ENCODE peak calls at places on chromosomes 12 and 14, in four cellular contexts. D is lower lobe of right lung, Y is neural progenitor cell, I is fibroblast of lung. K is an unnamed sample. For H3K4me1, the result is how much of the 10 kb centered on the place peaks cover.

GRCh38 chr14:67856806-67857205 is 37.2 kb downstream of the RAD51B start:
- DNase-seq in D (no peak), I (peak), Y (no peak), K (no peak)

GRCh38 chr12:108858399-108859074 is 1.2 kb upstream of the SSH1 start:
- DNase-seq in I (no peak), Y (peak), D (no peak), K (peak)

GRCh38 chr12:10722502-10722904 is 620 bp downstream of the YBX3 start:
- DNase-seq in D (peak), Y (peak), I (peak), K (peak)

GRCh38 chr12:27424631-27425230 is 21.8 kb upstream of the SMCO2 start:
- DNase-seq in I (peak), Y (peak), D (no peak), K (no peak)

GRCh38 chr14:103803661-103804060 is 43.7 kb downstream of the PPP1R13B start:
- DNase-seq in D (no peak), Y (no peak), I (peak), K (no peak)

GRCh38 chr14:26008290-26008689 is 589.5 kb downstream of the NOVA1 start:
- DNase-seq in Y (peak), D (no peak), I (no peak), K (no peak)

GRCh38 chr14:88542857-88543795 is 11.7 kb downstream of the PTPN21 start:
- DNase-seq in D (no peak), Y (no peak), I (peak), K (no peak)

GRCh38 chr12:27163048-27163715 is 80.8 kb upstream of the C12orf71 start:
- DNase-seq in D (no peak), Y (no peak), I (peak), K (no peak)

GRCh38 chr14:103014466-103015319 is 42.7 kb downstream of the CDC42BPB start:
- DNase-seq in Y (peak), I (peak), D (no peak), K (no peak)

GRCh38 chr14:101813171-101813759 is 51.8 kb downstream of the PPP2R5C start:
- DNase-seq in I (no peak), Y (no peak), D (no peak), K (peak)

GRCh38 chr12:56634242-56634836 is 4.2 kb upstream of the BAZ2A start:
- DNase-seq in Y (peak), I (no peak), D (peak), K (no peak)

GRCh38 chr14:59630281-59630963 is 53.8 kb upstream of the CCDC175 start:
- DNase-seq in I (peak), Y (peak), D (peak), K (peak)

GRCh38 chr12:47967461-47968430 is 4.3 kb downstream of the TMEM106C start:
- DNase-seq in I (no peak), Y (no peak), D (no peak), K (no peak)

GRCh38 chr12:121805800-121806555 is 2.2 kb downstream of the SETD1B start:
- DNase-seq in I (no peak), D (no peak), Y (no peak), K (peak)

GRCh38 chr12:62866451-62867082 is 68.4 kb downstream of the PPM1H start:
- DNase-seq in D (no peak), I (peak), Y (no peak), K (no peak)

GRCh38 chr14:103748539-103748867 is 32.9 kb downstream of the ZFYVE21 start:
- DNase-seq in D (no peak), Y (no peak), I (no peak), K (no peak)

GRCh38 chr14:68789798-68790655 is 2.8 kb downstream of the ZFP36L1 start:
- DNase-seq in I (no peak), Y (peak), D (no peak), K (peak)

GRCh38 chr14:56587701-56588100 is 8.1 kb downstream of the TMEM260 start:
- DNase-seq in I (no peak), Y (no peak), D (no peak), K (no peak)

GRCh38 chr12:56988207-56988739 is 18.1 kb downstream of the ZBTB39 start:
- DNase-seq in Y (no peak), D (no peak), I (peak), K (no peak)

GRCh38 chr12:51262758-51263177 is 7.4 kb downstream of the SMAGP start:
- DNase-seq in I (peak), D (peak), Y (peak), K (peak)
- H3K27ac ChIP-seq in I (no peak), D (no peak), Y (no peak), K (no peak)

DNA sequence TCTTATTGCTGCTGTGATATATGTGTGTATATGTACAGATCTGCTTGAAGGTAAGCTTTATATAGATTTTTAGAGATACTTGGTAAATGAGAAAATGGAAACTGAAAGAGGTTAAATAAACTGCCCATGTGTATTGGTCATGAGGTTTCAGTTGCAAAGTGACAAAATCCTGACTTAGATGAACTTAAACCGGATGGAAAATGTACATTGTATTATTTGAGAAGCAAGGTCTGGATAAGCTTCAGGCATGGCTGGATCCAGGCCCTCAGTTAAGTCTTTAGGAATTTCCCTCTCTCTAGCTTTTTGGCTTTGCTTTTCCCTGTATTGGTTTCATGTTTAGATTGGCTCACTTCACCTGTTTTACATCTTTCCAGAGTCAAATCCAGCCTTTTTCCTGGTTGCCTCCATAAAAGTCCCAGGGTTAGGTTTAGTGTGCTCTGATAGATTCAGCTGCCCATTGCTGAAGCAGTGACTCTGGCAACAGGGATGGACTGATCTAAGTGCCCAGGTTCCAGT is 21.0 kb upstream of the MAP1LC3B2 start:
- DNase-seq in Y (no peak), D (no peak), I (no peak), K (no peak)
- H3K4me1 ChIP-seq in Y (under half), D (under half), I (under half), K (under half)

GRCh38 chr14:91410781-91411536 is 6.7 kb downstream of the CCDC88C start:
- DNase-seq in D (no peak), I (no peak), Y (no peak), K (no peak)

GRCh38 chr14:91414475-91415342 is 2.9 kb downstream of the CCDC88C start:
- DNase-seq in Y (peak), D (no peak), I (no peak), K (no peak)

GRCh38 chr14:91415794-91416743 is 1.6 kb downstream of the CCDC88C start:
- DNase-seq in D (no peak), I (peak), Y (no peak), K (no peak)

GRCh38 chr14:91412939-91413338 is 4.7 kb downstream of the CCDC88C start:
- DNase-seq in Y (no peak), I (no peak), D (no peak), K (no peak)

GRCh38 chr14:91413547-91414474 is 3.8 kb downstream of the CCDC88C start:
- DNase-seq in Y (no peak), D (peak), I (no peak), K (no peak)
- H3K27ac ChIP-seq in Y (peak), D (peak), I (no peak), K (no peak)

DNA sequence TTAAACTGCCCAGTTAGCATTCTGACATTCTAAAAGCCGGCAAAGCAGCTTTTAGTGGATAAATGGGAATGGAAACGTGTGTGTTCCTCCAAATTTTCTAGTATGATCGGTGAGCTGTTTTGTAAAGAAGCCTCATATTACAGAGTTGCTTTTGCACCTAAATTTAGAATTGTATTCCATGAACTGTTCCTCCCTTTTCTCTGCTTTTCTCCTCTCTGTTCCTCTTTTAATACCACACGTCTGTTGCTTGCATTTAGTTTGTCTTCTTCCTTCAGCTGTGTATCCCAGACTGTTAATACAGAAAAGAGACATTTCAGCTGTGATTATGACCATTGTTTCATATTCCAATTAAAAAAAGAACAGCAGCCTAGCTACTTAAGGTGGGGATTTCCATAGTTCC is 10.8 kb downstream of the DYRK2 start:
- DNase-seq in Y (no peak), I (no peak), D (no peak), K (no peak)
- H3K4me1 ChIP-seq in Y (under half), I (under half), D (under half), K (under half)

GRCh38 chr12:93827179-93827578 is 150.0 kb downstream of the CRADD start:
- DNase-seq in D (no peak), I (no peak), Y (no peak), K (no peak)
- H3K27ac ChIP-seq in D (no peak), I (no peak), Y (no peak), K (no peak)

GRCh38 chr12:80821513-80822000 is 104.8 kb downstream of the MYF5 start:
- DNase-seq in Y (peak), I (no peak), D (no peak), K (no peak)
- H3K4me1 ChIP-seq in Y (under half), I (under half), D (under half), K (under half)

GRCh38 chr14:73500360-73500759 is 9.6 kb downstream of the RIOX1 start:
- DNase-seq in I (no peak), Y (no peak), D (no peak), K (no peak)
- H3K27ac ChIP-seq in I (no peak), Y (no peak), D (no peak), K (no peak)

GRCh38 chr14:92717571-92718042 is 30.8 kb downstream of the LGMN start:
- DNase-seq in Y (no peak), D (no peak), I (peak), K (peak)

GRCh38 chr14:92719421-92719820 is 29.0 kb downstream of the LGMN start:
- DNase-seq in I (no peak), Y (no peak), D (no peak), K (no peak)

GRCh38 chr14:92712654-92713051 is 35.8 kb downstream of the LGMN start:
- DNase-seq in Y (no peak), I (no peak), D (no peak), K (no peak)

GRCh38 chr14:92718659-92719058 is 29.8 kb downstream of the LGMN start:
- DNase-seq in D (no peak), Y (no peak), I (peak), K (peak)

DNA sequence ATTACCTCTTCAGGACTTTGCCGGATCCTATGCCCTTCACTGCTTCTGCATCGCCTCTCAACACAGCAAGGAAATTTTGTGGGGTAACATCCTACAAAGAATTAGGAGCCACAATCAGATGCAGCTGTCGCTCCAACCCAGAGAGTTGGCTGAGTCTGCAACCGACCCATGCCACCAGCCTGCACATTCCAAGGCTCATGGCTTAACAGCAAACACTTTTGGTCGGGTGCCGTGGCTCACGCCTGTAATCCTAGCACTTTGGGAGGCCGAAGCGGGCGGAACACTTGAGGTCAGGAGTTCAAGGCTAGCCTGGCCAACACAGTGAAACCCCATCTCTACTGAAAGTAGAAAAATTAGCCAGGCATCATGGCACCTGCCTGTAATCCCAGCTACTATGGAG is 32.3 kb downstream of the LGMN start:
- DNase-seq in Y (no peak), D (no peak), I (no peak), K (peak)
- H3K4me1 ChIP-seq in Y (under half), D (under half), I (under half), K (under half)

GRCh38 chr12:70052476-70052875 is 190.8 kb upstream of the CNOT2 start:
- DNase-seq in Y (no peak), I (no peak), D (no peak), K (no peak)

GRCh38 chr12:70049596-70050360 is 193.5 kb upstream of the CNOT2 start:
- DNase-seq in Y (no peak), D (no peak), I (no peak), K (no peak)

GRCh38 chr12:70048521-70049245 is 194.6 kb upstream of the CNOT2 start:
- DNase-seq in D (no peak), Y (no peak), I (no peak), K (no peak)

GRCh38 chr12:70052931-70053497 is 190.2 kb upstream of the CNOT2 start:
- DNase-seq in Y (no peak), I (peak), D (no peak), K (no peak)
- H3K27ac ChIP-seq in Y (no peak), I (no peak), D (no peak), K (no peak)

K was measured in aorta.